ENCODE peak calls at places on chromosome 19, in four cellular contexts. G is K562, Y is GM12891, L is GM12878. B is an unnamed sample.

GRCh38 chr19:17021793-17022590 is 4.6 kb downstream of the CPAMD8 start:
- DNase-seq in G (no peak), Y (no peak), L (no peak), B (peak; percentile 76)

GRCh38 chr19:54662730-54663129 is at the start of gene LILRB4:
- DNase-seq in G (peak; percentile 28), Y (peak; percentile 56), L (no peak), B (no peak)

GRCh38 chr19:19348266-19348665 is 27.6 kb downstream of the MAU2 start:
- DNase-seq in G (no peak), Y (no peak), L (no peak), B (no peak)

GRCh38 chr19:4057913-4058695 is 8.6 kb downstream of the ZBTB7A start:
- DNase-seq in G (peak; percentile 84), Y (no peak), L (no peak), B (peak; percentile 82)

GRCh38 chr19:16951529-16951928 is 62.7 kb downstream of the F2RL3 start:
- DNase-seq in G (no peak), Y (no peak), L (no peak), B (no peak)

GRCh38 chr19:49833594-49833993 is 15.5 kb downstream of the MED25 start:
- DNase-seq in G (no peak), Y (no peak), L (no peak), B (no peak)

GRCh38 chr19:12774588-12775555 is at the start of gene HOOK2:
- DNase-seq in G (peak; percentile 70), Y (no peak), L (no peak), B (no peak)

GRCh38 chr19:5539431-5539833 is 28.3 kb downstream of the TINCR start:
- DNase-seq in G (no peak), Y (no peak), L (no peak), B (no peak)

GRCh38 chr19:38115264-38115802 is 108.7 kb downstream of the DPF1 start:
- DNase-seq in G (no peak), Y (no peak), L (no peak), B (no peak)

GRCh38 chr19:48780684-48781391 is 25.5 kb downstream of the FGF21 start:
- DNase-seq in G (peak; percentile 31), Y (no peak), L (peak; percentile 54), B (no peak)

GRCh38 chr19:55603581-55604292 is 1.7 kb upstream of the ZNF865 start:
- DNase-seq in G (peak; percentile 39), Y (no peak), L (no peak), B (no peak)

GRCh38 chr19:41521860-41522555 is 54.0 kb upstream of the CEACAM21 start:
- DNase-seq in G (no peak), Y (no peak), L (no peak), B (no peak)

GRCh38 chr19:45958320-45958719 is 15.3 kb downstream of the NOVA2 start:
- DNase-seq in G (no peak), Y (no peak), L (no peak), B (no peak)

GRCh38 chr19:6739884-6740588 is 556 bp downstream of the TRIP10 start:
- DNase-seq in G (peak; percentile 68), Y (no peak), L (no peak), B (no peak)

GRCh38 chr19:5480427-5480836 is 25.2 kb downstream of the ZNRF4 start:
- DNase-seq in G (peak; percentile 55), Y (no peak), L (no peak), B (peak; percentile 15)

GRCh38 chr19:1884719-1885334 is 469 bp downstream of the ABHD17A start:
- DNase-seq in G (no peak), Y (no peak), L (no peak), B (no peak)

GRCh38 chr19:40923934-40924391 is 41.9 kb upstream of the CYP2A7 start:
- DNase-seq in G (no peak), Y (no peak), L (no peak), B (no peak)

GRCh38 chr19:52028780-52029123 is 573 bp upstream of the ZNF614 start:
- DNase-seq in G (no peak), Y (no peak), L (no peak), B (no peak)

GRCh38 chr19:41641879-41642485 is 15.1 kb upstream of the CEACAM4 start:
- DNase-seq in G (peak; percentile 77), Y (peak; percentile 66), L (peak; percentile 4), B (peak; percentile 60)

GRCh38 chr19:50515168-50515561 is 1.5 kb upstream of the ASPDH start:
- DNase-seq in G (no peak), Y (no peak), L (no peak), B (no peak)

GRCh38 chr19:33377586-33378475 is 4.3 kb downstream of the CEBPG start:
- DNase-seq in G (no peak), Y (no peak), L (no peak), B (no peak)

GRCh38 chr19:14237011-14237941 is 31.3 kb upstream of the ADGRL1 start:
- DNase-seq in G (no peak), Y (no peak), L (no peak), B (no peak)

GRCh38 chr19:31334849-31335624 is 14.2 kb downstream of the TSHZ3 start:
- DNase-seq in G (no peak), Y (no peak), L (no peak), B (no peak)

GRCh38 chr19:16386619-16387240 is 62.1 kb downstream of the KLF2 start:
- DNase-seq in G (peak; percentile 66), Y (peak; percentile 56), L (no peak), B (peak; percentile 34)

GRCh38 chr19:31214997-31215396 is 134.2 kb downstream of the TSHZ3 start:
- DNase-seq in G (no peak), Y (no peak), L (no peak), B (no peak)

GRCh38 chr19:40716031-40716654 is 543 bp downstream of the COQ8B start:
- DNase-seq in G (peak; percentile 54), Y (no peak), L (peak; percentile 26), B (no peak)

GRCh38 chr19:45883586-45883880 is 2.4 kb downstream of the IRF2BP1 start:
- DNase-seq in G (no peak), Y (no peak), L (no peak), B (no peak)

GRCh38 chr19:13842294-13843103 is 34.4 kb upstream of the NANOS3 start:
- DNase-seq in G (peak; percentile 80), Y (peak; percentile 64), L (no peak), B (peak; percentile 81)

GRCh38 chr19:33674575-33675367 is 53.0 kb downstream of the CHST8 start:
- DNase-seq in G (no peak), Y (no peak), L (no peak), B (no peak)

GRCh38 chr19:45768644-45769053 is 403 bp downstream of the SIX5 start:
- DNase-seq in G (peak; percentile 44), Y (no peak), L (no peak), B (peak; percentile 60)

GRCh38 chr19:17402982-17403855 is 2.2 kb downstream of the BST2 start:
- DNase-seq in G (peak; percentile 97), Y (no peak), L (no peak), B (no peak)

GRCh38 chr19:21101511-21102242 is 19.7 kb downstream of the ZNF714 start:
- DNase-seq in G (no peak), Y (no peak), L (no peak), B (no peak)

GRCh38 chr19:56983804-56984203 is 136.0 kb upstream of the USP29 start:
- DNase-seq in G (no peak), Y (no peak), L (no peak), B (no peak)

GRCh38 chr19:32362318-32362691 is 16.9 kb downstream of the ZNF507 start:
- DNase-seq in G (no peak), Y (no peak), L (no peak), B (no peak)

GRCh38 chr19:3671680-3672574 is 28.3 kb downstream of the PIP5K1C start:
- DNase-seq in G (peak; percentile 64), Y (no peak), L (no peak), B (no peak)

GRCh38 chr19:10227215-10227971 is 3.7 kb downstream of the S1PR2 start:
- DNase-seq in G (peak; percentile 50), Y (no peak), L (no peak), B (no peak)

GRCh38 chr19:40592170-40592569 is 9.0 kb upstream of the LTBP4 start:
- DNase-seq in G (no peak), Y (peak; percentile 69), L (no peak), B (peak; percentile 42)

GRCh38 chr19:11064831-11065303 is 24.4 kb upstream of the LDLR start:
- DNase-seq in G (peak; percentile 56), Y (no peak), L (no peak), B (no peak)

GRCh38 chr19:8052464-8052859 is at the start of gene CCL25:
- DNase-seq in G (no peak), Y (no peak), L (no peak), B (no peak)
- TF ChIP-seq SPI1 in G (no peak), Y (no peak), L (no peak), B (no peak)

GRCh38 chr19:292951-293350 is 1.7 kb upstream of the PLPP2 start:
- DNase-seq in G (no peak), Y (no peak), L (no peak), B (no peak)
- TF ChIP-seq SPI1 in G (no peak), Y (no peak), L (no peak), B (no peak)

DNA sequence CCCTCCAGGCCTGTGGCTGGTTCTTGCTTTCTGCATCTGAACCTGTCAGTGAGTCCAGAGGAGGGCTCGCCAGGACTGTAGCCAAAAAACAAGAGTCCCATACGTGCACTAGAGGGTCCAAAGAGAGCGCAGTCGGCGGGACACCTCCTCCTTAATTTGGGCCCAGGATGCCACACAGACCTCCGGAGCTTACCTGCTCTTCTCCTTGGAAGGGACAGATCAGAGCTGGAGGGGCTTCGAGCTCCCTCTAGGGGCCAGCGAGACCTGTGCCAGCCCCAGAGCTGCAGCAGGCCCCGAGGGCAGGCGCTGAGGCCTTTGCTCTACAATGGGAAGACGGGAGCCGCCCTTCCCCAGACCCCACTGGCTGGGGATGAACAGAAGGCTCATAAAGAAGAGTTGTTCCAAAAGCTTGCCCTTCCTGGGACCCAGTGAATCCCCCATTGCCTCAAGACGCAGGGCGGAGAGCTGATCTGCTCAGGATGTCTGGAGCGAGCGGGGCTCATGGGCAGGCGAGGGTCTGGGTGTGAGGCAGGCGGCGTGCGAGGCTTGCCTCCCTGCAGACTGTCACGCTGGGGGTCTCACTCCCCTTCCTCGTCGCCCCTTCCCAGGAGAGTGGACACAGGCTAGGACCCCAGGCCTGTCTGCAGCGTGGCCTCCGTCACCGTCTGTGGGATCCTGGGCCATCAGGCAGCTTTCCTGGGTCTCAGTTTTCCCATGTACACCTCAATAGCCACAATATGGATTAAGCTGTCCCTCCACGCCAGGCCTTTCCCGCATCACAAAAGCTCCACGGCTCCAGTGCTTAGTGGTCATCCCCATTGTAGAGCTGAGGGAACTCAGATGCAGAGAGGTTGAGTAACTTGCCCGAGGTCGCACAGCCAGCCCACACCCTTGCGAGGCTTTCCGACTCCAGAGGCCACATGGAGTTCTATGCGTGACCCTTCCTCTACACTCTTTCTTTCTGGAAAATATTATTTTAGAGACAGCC is 46.9 kb upstream of the VSTM2B start:
- DNase-seq in G (peak; percentile 40), Y (no peak), L (no peak), B (no peak)
- TF ChIP-seq SPI1 in G (no peak), Y (no peak), L (no peak), B (no peak)

GRCh38 chr19:39406656-39407393 is at the start of gene ZFP36:
- DNase-seq in G (peak; percentile 75), Y (peak; percentile 62), L (no peak), B (peak; percentile 80)

GRCh38 chr19:39407394-39407643 is 672 bp downstream of the ZFP36 start:
- DNase-seq in G (no peak), Y (no peak), L (no peak), B (no peak)

GRCh38 chr19:39405261-39405912 is 1.3 kb upstream of the ZFP36 start:
- DNase-seq in G (no peak), Y (no peak), L (no peak), B (no peak)

GRCh38 chr19:39407644-39408391 is 1.2 kb downstream of the ZFP36 start:
- DNase-seq in G (no peak), Y (no peak), L (no peak), B (peak; percentile 56)

GRCh38 chr19:39405930-39406655 is 554 bp upstream of the ZFP36 start:
- DNase-seq in G (no peak), Y (no peak), L (no peak), B (peak; percentile 74)
- TF ChIP-seq SPI1 in G (no peak), Y (no peak), L (no peak), B (no peak)

GRCh38 chr19:720691-721160 is 12.0 kb downstream of the PALM start:
- DNase-seq in G (no peak), Y (no peak), L (no peak), B (no peak)
- TF ChIP-seq SPI1 in G (no peak), Y (no peak), L (no peak), B (no peak)